ENCODE peak calls at places on chromosomes 7 and 10, in nine cellular contexts. B is fibroblast of the conjunctiva; G is LoVo; Y is activated CD8-positive, alpha-beta T cell treated with anti-CD3 and anti-CD28 coated beads for 36 hours; Z is naive thymus-derived CD8-positive, alpha-beta T cell; Q is WTC11; P is activated CD8-positive, alpha-beta memory T cell treated with anti-CD3 and anti-CD28 coated beads, Interleukin-2, amount 50 U/mL, for 4 hours; V is NCI-H526 treated with DMSO at 0.1 percent for 48 hours; T is NCI-H1694 treated with DMSO at 0.1 percent for 48 hours. I is an unnamed sample.

GRCh38 chr7:30473903-30474302 is 4.7 kb downstream of the NOD1 start:
- DNase-seq in Z (no peak), P (no peak), V (no peak), B (no peak), Y (no peak), G (no peak), T (no peak), Q (no peak), I (no peak)

GRCh38 chr7:130781346-130781745 is 47.3 kb upstream of the KLF14 start:
- DNase-seq in V (no peak), P (no peak), T (no peak), Y (no peak), G (no peak), B (no peak), Z (no peak), Q (no peak), I (no peak)

GRCh38 chr10:103800789-103801540 is 54.4 kb downstream of the SH3PXD2A start:
- DNase-seq in G (no peak), P (peak), Y (peak), T (no peak), Q (no peak), B (no peak), V (peak), Z (no peak), I (peak)

GRCh38 chr7:43112941-43113621 is 634 bp downstream of the HECW1 start:
- DNase-seq in G (no peak), Z (no peak), T (no peak), V (no peak), B (no peak), Y (no peak), P (no peak), Q (peak), I (no peak)

GRCh38 chr10:129784891-129785290 is 179.2 kb downstream of the EBF3 start:
- DNase-seq in P (no peak), V (no peak), T (no peak), G (no peak), Y (no peak), Z (no peak), Q (no peak), B (no peak), I (no peak)

GRCh38 chr10:75663947-75664664 is 232.7 kb downstream of the LRMDA start:
- DNase-seq in B (no peak), G (no peak), Y (no peak), P (no peak), Z (no peak), Q (no peak), V (no peak), T (no peak), I (no peak)

GRCh38 chr7:94239661-94240234 is 154.9 kb upstream of the COL1A2 start:
- DNase-seq in B (no peak), G (no peak), Q (peak), Y (no peak), P (no peak), Z (no peak), T (no peak), V (no peak), I (no peak)

GRCh38 chr7:101370836-101371235 is 8.2 kb downstream of the COL26A1 start:
- DNase-seq in Y (no peak), Q (no peak), G (no peak), B (no peak), P (no peak), V (no peak), Z (no peak), T (no peak), I (no peak)

GRCh38 chr10:61791216-61791615 is 110.3 kb upstream of the ARID5B start:
- DNase-seq in Q (no peak), P (no peak), Y (no peak), Z (no peak), T (no peak), G (no peak), B (no peak), V (no peak), I (no peak)

GRCh38 chr10:95414844-95415545 is 124.2 kb upstream of the PDLIM1 start:
- DNase-seq in Q (no peak), G (no peak), B (no peak), P (no peak), T (no peak), Y (no peak), Z (no peak), V (no peak), I (no peak)

GRCh38 chr10:49827297-49827696 is 65.2 kb upstream of the OGDHL start:
- DNase-seq in T (no peak), Z (no peak), V (no peak), Y (no peak), B (no peak), G (no peak), P (no peak), Q (no peak), I (no peak)

GRCh38 chr7:39621261-39621660 is 2.1 kb upstream of the RALA start:
- DNase-seq in T (no peak), Y (no peak), Z (no peak), V (no peak), G (no peak), B (peak), P (no peak), Q (no peak), I (no peak)

GRCh38 chr10:19845963-19846362 is 29.7 kb downstream of the PLXDC2 start:
- DNase-seq in Y (no peak), P (no peak), G (no peak), V (no peak), B (no peak), Z (no peak), T (no peak), Q (no peak), I (no peak)

I was measured in activated CD4-positive, alpha-beta memory T cell treated with anti-CD3 and anti-CD28 coated beads, Interleukin-2, amount 10 ng/mL, durations not matched to agents 7 days and 5 days.